ENCODE peak calls at places on chromosomes 2 and 18, in five cellular contexts. K is IMR-90, N is neural progenitor cell, Z is tibial nerve, A is left ventricle myocardium inferior. Y is an unnamed sample. For H3K4me1, the result is how much of the 10 kb centered on the place peaks cover.

GRCh38 chr2:123738643-123739042 is 286.4 kb upstream of the CNTNAP5 start:
- DNase-seq in K (no peak), N (no peak), Z (no peak), A (no peak), Y (no peak)

GRCh38 chr2:158665536-158666302 is 129.4 kb upstream of the DAPL1 start:
- DNase-seq in K (peak), N (no peak), Z (no peak), A (no peak), Y (no peak)

GRCh38 chr2:191539068-191539467 is 138.9 kb upstream of the NABP1 start:
- DNase-seq in K (peak), N (peak), Z (no peak), A (no peak), Y (no peak)

GRCh38 chr2:120261387-120262006 is 8.8 kb downstream of the RALB start:
- DNase-seq in K (no peak), N (no peak), Z (no peak), A (no peak), Y (no peak)

GRCh38 chr2:63048367-63049171 is 2.1 kb upstream of the OTX1 start:
- DNase-seq in K (no peak), N (peak), Z (no peak), A (no peak), Y (no peak)

GRCh38 chr2:219418570-219419189 is 503 bp downstream of the DES start:
- DNase-seq in K (no peak), N (peak), Z (no peak), A (no peak), Y (peak)

GRCh38 chr2:172279214-172279613 is 148.2 kb upstream of the ITGA6 start:
- DNase-seq in K (no peak), N (no peak), Z (no peak), A (no peak), Y (no peak)

GRCh38 chr18:40365526-40365925 is 1589.5 kb upstream of the PIK3C3 start:
- DNase-seq in K (no peak), N (no peak), Z (no peak), A (no peak), Y (no peak)

GRCh38 chr18:22829781-22830180 is 103.3 kb upstream of the RBBP8 start:
- DNase-seq in K (no peak), N (no peak), Z (no peak), A (no peak), Y (no peak)

GRCh38 chr18:55320399-55321255 is 267.4 kb downstream of the TCF4 start:
- DNase-seq in K (peak), N (no peak), Z (no peak), A (no peak), Y (no peak)

GRCh38 chr2:109703076-109703475 is 88.9 kb downstream of the SOWAHC start:
- DNase-seq in K (no peak), N (no peak), Z (no peak), A (no peak), Y (no peak)

GRCh38 chr18:23450022-23450421 is 3.1 kb upstream of the RIOK3 start:
- DNase-seq in K (no peak), N (no peak), Z (no peak), A (no peak), Y (no peak)

GRCh38 chr18:9724797-9725196 is 16.7 kb downstream of the RAB31 start:
- DNase-seq in K (no peak), N (no peak), Z (no peak), A (no peak), Y (no peak)

GRCh38 chr2:10916953-10917352 is 5.2 kb downstream of the KCNF1 start:
- DNase-seq in K (no peak), N (no peak), Z (no peak), A (no peak), Y (no peak)

GRCh38 chr2:30234180-30234971 is 3.0 kb downstream of the LBH start:
- DNase-seq in K (peak), N (peak), Z (peak), A (no peak), Y (peak)

GRCh38 chr2:197969391-197969893 is 165.0 kb downstream of the PLCL1 start:
- DNase-seq in K (peak), N (no peak), Z (no peak), A (no peak), Y (no peak)

GRCh38 chr2:191013617-191013875 is 425 bp downstream of the STAT1 start:
- DNase-seq in K (no peak), N (peak), Z (no peak), A (no peak), Y (no peak)

GRCh38 chr18:76518543-76519155 is 23.6 kb upstream of the ZNF516 start:
- DNase-seq in K (peak), N (peak), Z (peak), A (peak), Y (peak)

GRCh38 chr2:74513605-74514367 is 464 bp upstream of the TLX2 start:
- DNase-seq in K (no peak), N (peak), Z (no peak), A (no peak), Y (no peak)

GRCh38 chr2:53620961-53621360 is 146.6 kb upstream of the CHAC2 start:
- DNase-seq in K (peak), N (no peak), Z (no peak), A (no peak), Y (no peak)

GRCh38 chr2:211812587-211812986 is 726.0 kb downstream of the ERBB4 start:
- DNase-seq in K (no peak), N (no peak), Z (no peak), A (no peak), Y (no peak)

GRCh38 chr2:128379021-128380005 is 60.6 kb upstream of the HS6ST1 start:
- DNase-seq in K (peak), N (peak), Z (peak), A (peak), Y (peak)

GRCh38 chr2:233449071-233449901 is 95.0 kb downstream of the DGKD start:
- DNase-seq in K (peak), N (peak), Z (no peak), A (no peak), Y (no peak)

GRCh38 chr18:76686737-76687231 is 135.6 kb upstream of the ZNF236 start:
- DNase-seq in K (peak), N (peak), Z (peak), A (peak), Y (peak)

GRCh38 chr2:4901092-4901735 is 791.0 kb upstream of the SOX11 start:
- DNase-seq in K (no peak), N (peak), Z (no peak), A (no peak), Y (no peak)

GRCh38 chr2:2653221-2653620 is 322.1 kb upstream of the MYT1L start:
- DNase-seq in K (no peak), N (no peak), Z (no peak), A (no peak), Y (no peak)

GRCh38 chr2:182481676-182482075 is 54.8 kb upstream of the PDE1A start:
- DNase-seq in K (no peak), N (no peak), Z (no peak), A (no peak), Y (no peak)

GRCh38 chr18:27894746-27895145 is 282.2 kb downstream of the CDH2 start:
- DNase-seq in K (no peak), N (no peak), Z (no peak), A (no peak), Y (no peak)

GRCh38 chr18:46727177-46727576 is 29.7 kb downstream of the ST8SIA5 start:
- DNase-seq in K (no peak), N (no peak), Z (no peak), A (no peak), Y (no peak)

GRCh38 chr2:156630579-156631337 is 194.6 kb downstream of the GPD2 start:
- DNase-seq in K (no peak), N (no peak), Z (no peak), A (no peak), Y (no peak)

GRCh38 chr2:104768694-104769093 is 85.2 kb upstream of the POU3F3 start:
- DNase-seq in K (no peak), N (no peak), Z (no peak), A (no peak), Y (no peak)

GRCh38 chr2:28868611-28869010 is 1.5 kb downstream of the TRMT61B start:
- DNase-seq in K (no peak), N (peak), Z (no peak), A (no peak), Y (no peak)

DNA sequence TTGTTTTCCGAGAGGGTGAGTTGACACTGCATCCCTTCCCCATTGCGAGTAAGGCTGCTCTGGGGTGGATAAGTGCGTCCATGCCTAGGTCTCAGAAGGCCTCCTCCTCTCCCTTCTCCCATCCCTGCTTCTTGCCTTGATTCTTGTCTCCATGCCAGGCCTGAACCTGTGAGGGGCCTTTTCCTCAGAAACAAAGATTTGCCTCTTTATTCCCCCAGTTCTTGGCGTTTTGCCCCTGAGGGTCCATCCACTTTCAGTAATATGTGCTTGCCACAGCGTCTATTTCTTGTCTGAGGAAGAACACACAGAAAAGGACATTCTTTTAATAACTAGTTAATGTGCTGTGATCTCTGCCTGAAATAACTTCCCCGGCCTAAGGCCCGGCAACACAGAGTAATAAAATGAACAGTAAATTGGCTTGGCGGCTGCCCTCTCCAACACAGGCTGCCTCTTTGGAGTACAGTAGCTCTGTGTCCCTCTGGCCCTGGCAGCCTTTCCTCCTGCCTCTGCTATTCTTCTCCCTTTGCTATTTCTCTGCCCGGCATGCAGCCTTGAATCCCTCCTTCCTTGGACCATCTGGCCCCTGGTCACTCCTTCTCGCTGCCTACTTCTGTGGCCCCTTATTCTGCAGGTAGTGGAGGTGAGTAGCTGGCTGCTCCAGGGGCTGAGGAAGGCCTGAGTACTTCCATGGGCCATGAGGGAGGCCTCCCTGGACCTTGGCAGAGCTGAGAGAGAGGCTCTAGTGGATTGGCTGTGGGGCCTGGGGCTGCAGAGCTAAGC is 4.4 kb downstream of the EHD3 start:
- DNase-seq in K (no peak), N (no peak), Z (no peak), A (peak), Y (no peak)
- H3K4me1 ChIP-seq in K (under half), N (under half), Z (under half), A (half or more), Y (under half)

DNA sequence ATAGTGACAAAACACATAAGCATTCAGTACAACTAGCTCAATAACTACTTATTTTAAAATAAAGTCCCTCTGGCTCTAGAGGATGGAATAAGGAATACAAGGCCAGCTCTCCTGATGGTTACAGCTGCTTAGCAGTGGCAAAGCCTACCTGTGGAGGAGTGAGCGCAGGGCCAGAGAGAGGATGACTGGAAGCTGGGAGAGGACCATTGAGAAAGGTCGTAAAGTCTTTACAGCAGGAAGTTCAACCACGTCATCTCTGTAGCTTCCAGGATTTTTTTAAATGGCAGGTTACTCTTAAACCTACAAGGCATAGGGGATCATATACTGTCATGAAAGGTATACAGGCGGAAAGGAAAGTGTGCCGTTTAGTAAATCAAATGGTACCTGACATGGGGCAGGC is 26.3 kb downstream of the ANXA4 start:
- DNase-seq in K (no peak), N (no peak), Z (no peak), A (no peak), Y (no peak)
- H3K4me1 ChIP-seq in K (under half), N (under half), Z (under half), A (under half), Y (under half)

GRCh38 chr18:34957119-34957863 is 83.9 kb upstream of the MAPRE2 start:
- DNase-seq in K (no peak), N (no peak), Z (no peak), A (no peak), Y (no peak)
- H3K4me1 ChIP-seq in K (under half), N (under half), Z (under half), A (under half), Y (under half)

DNA sequence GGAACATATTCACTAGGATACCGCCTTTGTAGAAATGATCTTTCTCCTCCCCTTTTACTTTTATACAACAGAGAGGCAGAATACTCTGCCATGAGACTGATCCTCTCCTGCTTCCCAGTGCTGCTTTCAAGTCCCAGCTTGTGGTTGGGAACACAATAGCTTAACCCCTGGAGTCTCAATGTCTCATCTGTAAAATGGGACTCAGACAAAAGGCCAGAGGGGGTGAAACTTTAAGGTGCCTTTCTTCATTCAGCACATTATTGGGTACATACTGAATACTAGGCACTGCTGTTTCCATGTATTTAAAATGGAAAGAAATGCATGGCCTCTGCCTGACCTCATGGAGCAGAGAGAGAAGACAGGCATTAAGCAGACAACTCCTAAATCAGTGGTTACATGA is 53.8 kb downstream of the MAP4K4 start:
- DNase-seq in K (no peak), N (no peak), Z (no peak), A (no peak), Y (no peak)
- H3K4me1 ChIP-seq in K (under half), N (under half), Z (under half), A (half or more), Y (under half)

GRCh38 chr2:134301099-134301970 is 47.5 kb downstream of the MGAT5 start:
- DNase-seq in K (peak), N (no peak), Z (no peak), A (no peak), Y (no peak)
- H3K4me1 ChIP-seq in K (under half), N (under half), Z (under half), A (half or more), Y (under half)

GRCh38 chr2:36367497-36368353 is 12.1 kb downstream of the CRIM1 start:
- DNase-seq in K (no peak), N (peak), Z (no peak), A (no peak), Y (no peak)
- H3K4me1 ChIP-seq in K (under half), N (half or more), Z (under half), A (half or more), Y (under half)

GRCh38 chr2:68235090-68235489 is 17.2 kb downstream of the PPP3R1 start:
- DNase-seq in K (no peak), N (no peak), Z (no peak), A (no peak), Y (no peak)
- H3K4me1 ChIP-seq in K (under half), N (under half), Z (under half), A (half or more), Y (under half)

GRCh38 chr2:26884486-26884885 is 36.6 kb downstream of the DPYSL5 start:
- DNase-seq in K (no peak), N (no peak), Z (no peak), A (no peak), Y (no peak)

GRCh38 chr2:26889796-26890195 is 41.9 kb downstream of the DPYSL5 start:
- DNase-seq in K (no peak), N (no peak), Z (no peak), A (no peak), Y (no peak)

GRCh38 chr2:26885651-26886329 is 37.9 kb downstream of the DPYSL5 start:
- DNase-seq in K (no peak), N (no peak), Z (no peak), A (no peak), Y (no peak)

GRCh38 chr2:26883971-26884370 is 36.0 kb downstream of the DPYSL5 start:
- DNase-seq in K (no peak), N (no peak), Z (no peak), A (no peak), Y (no peak)

DNA sequence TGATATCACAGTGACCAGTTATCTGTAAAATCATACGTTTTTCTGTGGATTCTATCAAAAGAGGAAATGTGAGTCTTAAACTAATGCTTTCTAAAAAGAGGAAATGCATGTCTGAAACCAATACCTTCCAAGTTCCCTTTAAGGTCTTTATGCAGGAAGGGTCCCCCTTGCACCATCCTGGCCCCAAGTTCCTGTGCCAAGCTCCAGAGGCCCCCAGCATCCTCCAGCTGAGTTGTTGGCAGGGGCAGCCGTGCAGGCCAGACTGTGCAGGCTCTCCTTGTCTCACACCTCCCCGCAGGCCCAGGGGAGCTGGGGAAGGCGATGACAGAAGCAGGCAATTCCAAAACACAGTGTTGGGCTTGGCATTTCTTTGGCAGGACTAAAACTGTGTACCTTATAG is 39.2 kb downstream of the DPYSL5 start:
- DNase-seq in K (no peak), N (no peak), Z (no peak), A (peak), Y (no peak)
- H3K4me1 ChIP-seq in K (under half), N (under half), Z (under half), A (under half), Y (under half)

GRCh38 chr2:113067681-113068080 is at the start of gene IL1F10:
- DNase-seq in K (no peak), N (no peak), Z (no peak), A (no peak), Y (no peak)

GRCh38 chr2:113061896-113062770 is 3.1 kb downstream of the IL36RN start:
- DNase-seq in K (no peak), N (no peak), Z (no peak), A (no peak), Y (no peak)

GRCh38 chr2:113064281-113064680 is 3.5 kb upstream of the IL1F10 start:
- DNase-seq in K (no peak), N (no peak), Z (no peak), A (no peak), Y (no peak)

GRCh38 chr2:113061241-113061640 is 2.2 kb downstream of the IL36RN start:
- DNase-seq in K (no peak), N (no peak), Z (no peak), A (no peak), Y (no peak)

GRCh38 chr2:113064898-113065297 is 2.9 kb upstream of the IL1F10 start:
- DNase-seq in K (no peak), N (no peak), Z (no peak), A (no peak), Y (no peak)
- H3K4me1 ChIP-seq in K (under half), N (under half), Z (under half), A (under half), Y (under half)

DNA sequence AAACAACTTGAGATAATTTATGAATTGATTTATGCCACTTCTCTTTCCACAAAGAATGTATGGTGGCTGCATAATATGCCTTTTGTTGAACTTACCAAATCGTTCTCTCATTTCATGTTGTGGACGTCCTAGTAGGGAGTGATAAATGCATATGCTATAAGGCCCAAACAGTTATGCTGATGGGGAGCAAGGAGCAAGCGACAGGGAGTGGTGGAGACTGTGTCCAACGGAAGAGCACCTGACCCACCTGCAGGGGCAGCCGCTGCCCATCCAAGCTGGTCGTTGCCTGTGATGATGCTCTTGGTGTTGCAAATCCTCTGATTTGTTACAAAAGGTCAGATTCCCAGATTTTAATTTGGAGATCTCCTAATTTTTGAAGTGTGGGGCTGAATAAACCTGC is 31.0 kb upstream of the MGAT4A start:
- DNase-seq in K (no peak), N (no peak), Z (no peak), A (no peak), Y (no peak)
- H3K4me1 ChIP-seq in K (under half), N (under half), Z (under half), A (under half), Y (under half)